ENCODE peak calls at places on chromosomes 5 and 9, in four cellular contexts. Q, N, W and X are unnamed samples.

GRCh38 chr5:148561712-148562365 is 92.5 kb downstream of the HTR4 start:
- DNase-seq in Q (no peak), N (no peak), W (no peak), X (no peak)

GRCh38 chr9:121369595-121370265 is at the start of gene STOM:
- DNase-seq in Q (peak; percentile 93), N (peak; percentile 83), W (no peak), X (peak; percentile 84)

GRCh38 chr5:136906545-136906944 is 541.2 kb upstream of the TRPC7 start:
- DNase-seq in Q (no peak), N (no peak), W (no peak), X (no peak)

GRCh38 chr5:74762599-74762998 is 4.3 kb downstream of the GFM2 start:
- DNase-seq in Q (no peak), N (peak; percentile 83), W (no peak), X (no peak)

GRCh38 chr9:96218821-96219614 is 83.0 kb downstream of the HSD17B3 start:
- DNase-seq in Q (no peak), N (no peak), W (no peak), X (no peak)

GRCh38 chr5:130316971-130317421 is 412.7 kb downstream of the CHSY3 start:
- DNase-seq in Q (no peak), N (no peak), W (no peak), X (no peak)

GRCh38 chr5:114857951-114858401 is 311.7 kb downstream of the TRIM36 start:
- DNase-seq in Q (no peak), N (no peak), W (peak; percentile 73), X (no peak)

GRCh38 chr9:79023134-79023577 is 548.6 kb upstream of the TLE4 start:
- DNase-seq in Q (no peak), N (peak; percentile 96), W (no peak), X (no peak)

GRCh38 chr5:139660916-139661814 is 13.0 kb downstream of the CXXC5 start:
- DNase-seq in Q (peak; percentile 78), N (peak; percentile 95), W (peak; percentile 89), X (peak; percentile 82)

GRCh38 chr5:71976449-71976848 is 130.8 kb upstream of the MAP1B start:
- DNase-seq in Q (no peak), N (no peak), W (no peak), X (no peak)

GRCh38 chr9:18379073-18379811 is 94.7 kb upstream of the ADAMTSL1 start:
- DNase-seq in Q (no peak), N (peak; percentile 97), W (no peak), X (no peak)

GRCh38 chr9:98359569-98359968 is 104.1 kb upstream of the TBC1D2 start:
- DNase-seq in Q (no peak), N (no peak), W (no peak), X (no peak)

GRCh38 chr5:181223729-181224389 is 778 bp downstream of the TRIM41 start:
- DNase-seq in Q (no peak), N (peak; percentile 40), W (no peak), X (no peak)

GRCh38 chr9:125803526-125803925 is 56.4 kb downstream of the PBX3 start:
- DNase-seq in Q (no peak), N (no peak), W (no peak), X (no peak)

GRCh38 chr9:124258765-124259272 is 1.1 kb downstream of the NEK6 start:
- DNase-seq in Q (no peak), N (no peak), W (no peak), X (no peak)

GRCh38 chr5:115419794-115420585 is 123.5 kb upstream of the CCDC112 start:
- DNase-seq in Q (no peak), N (peak; percentile 95), W (no peak), X (no peak)

GRCh38 chr5:2861605-2862004 is 110.1 kb upstream of the IRX2 start:
- DNase-seq in Q (no peak), N (no peak), W (no peak), X (no peak)

GRCh38 chr9:23962101-23962500 is 136.1 kb upstream of the ELAVL2 start:
- DNase-seq in Q (no peak), N (no peak), W (no peak), X (no peak)

GRCh38 chr5:112917453-112918005 is 4.5 kb downstream of the REEP5 start:
- DNase-seq in Q (no peak), N (peak; percentile 49), W (no peak), X (no peak)

DNA sequence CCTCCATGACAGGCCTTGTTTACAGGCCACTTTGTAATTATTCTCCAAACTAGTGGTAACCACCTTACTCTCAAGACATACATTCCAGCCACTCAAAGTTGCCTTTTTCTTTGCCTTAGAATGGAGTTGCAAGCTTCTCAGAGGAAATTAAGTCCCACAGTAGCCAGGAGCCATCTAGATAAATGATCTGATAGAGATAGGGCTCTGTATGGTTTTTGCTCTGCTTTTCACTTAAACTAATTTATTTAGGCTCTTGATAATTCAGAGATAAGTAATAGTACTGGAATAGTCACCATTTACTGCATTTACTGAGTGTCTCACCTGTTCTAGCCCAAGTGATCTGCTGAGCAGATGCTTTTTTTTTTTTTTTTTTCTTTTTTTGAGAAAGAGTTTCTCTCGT is 7.5 kb downstream of the LARP1 start:
- DNase-seq in Q (no peak), N (no peak), W (no peak), X (no peak)
- H3K4me1 ChIP-seq in Q (peaks cover 86% of the 10 kb centered on the region), N (peaks cover 23% of the 10 kb centered on the region), W (peaks cover 80% of the 10 kb centered on the region), X (peaks cover 58% of the 10 kb centered on the region)

DNA sequence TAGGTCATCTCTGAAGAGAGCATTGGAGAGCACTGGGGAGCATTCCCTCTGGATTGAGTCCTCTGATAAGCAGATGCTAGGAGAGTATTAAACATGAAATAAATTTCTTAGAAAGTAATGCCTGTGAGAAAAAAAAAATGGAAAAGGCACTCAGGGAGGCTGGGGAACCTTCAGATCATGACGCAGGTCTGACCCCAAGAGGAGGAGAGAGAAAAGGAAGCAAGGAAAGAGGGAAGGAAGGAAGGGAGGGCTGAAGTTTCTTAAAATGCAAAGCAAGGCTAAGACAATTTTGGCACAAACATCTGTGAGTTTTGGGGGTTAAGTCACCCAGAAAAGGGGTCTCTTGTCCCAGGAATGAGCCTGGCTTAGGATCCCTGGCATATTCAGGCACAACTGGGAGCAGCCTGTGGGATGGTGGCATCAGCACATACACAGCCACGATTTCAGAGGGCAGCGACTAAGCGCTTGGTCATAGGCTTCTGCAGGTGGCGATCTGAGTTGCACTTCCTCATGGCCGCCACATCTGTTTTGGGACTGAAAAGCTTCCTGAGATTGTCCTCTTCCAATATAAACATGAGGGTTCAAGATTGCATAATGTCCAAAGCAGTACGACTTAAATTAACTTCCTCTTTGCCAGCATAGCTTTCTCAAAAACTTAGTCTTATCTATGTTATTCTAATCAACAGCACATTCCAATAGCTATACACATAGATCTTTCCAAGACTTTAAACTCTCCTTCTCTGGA is 692.7 kb downstream of the DNAH5 start:
- DNase-seq in Q (no peak), N (no peak), W (no peak), X (no peak)
- TF ChIP-seq CTCF in Q (no peak), N (no peak), W (no peak), X (no peak)

DNA sequence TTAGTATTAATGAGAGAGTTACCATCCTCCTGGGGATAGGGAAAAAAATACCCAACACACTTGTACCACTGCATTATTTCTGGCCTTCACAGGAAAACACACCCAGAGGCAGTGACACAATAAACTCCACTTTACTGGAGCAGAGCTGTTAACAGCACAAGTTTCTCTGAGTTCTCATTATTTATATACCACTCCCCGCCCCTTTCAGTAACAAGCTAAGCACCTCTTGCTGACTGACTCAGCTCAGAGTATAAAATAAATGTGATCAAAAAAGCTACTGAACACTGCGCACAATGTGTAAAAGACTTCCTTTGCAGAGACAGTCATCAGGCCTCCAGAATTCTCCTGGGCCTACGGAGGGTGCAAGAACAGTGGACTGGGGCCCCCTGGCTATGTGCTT is 21.6 kb downstream of the KLF9 start:
- DNase-seq in Q (no peak), N (no peak), W (no peak), X (no peak)
- H3K4me1 ChIP-seq in Q (peaks cover 100% of the 10 kb centered on the region), N (peaks cover 17% of the 10 kb centered on the region), W (peaks cover 79% of the 10 kb centered on the region), X (peaks cover 60% of the 10 kb centered on the region)

DNA sequence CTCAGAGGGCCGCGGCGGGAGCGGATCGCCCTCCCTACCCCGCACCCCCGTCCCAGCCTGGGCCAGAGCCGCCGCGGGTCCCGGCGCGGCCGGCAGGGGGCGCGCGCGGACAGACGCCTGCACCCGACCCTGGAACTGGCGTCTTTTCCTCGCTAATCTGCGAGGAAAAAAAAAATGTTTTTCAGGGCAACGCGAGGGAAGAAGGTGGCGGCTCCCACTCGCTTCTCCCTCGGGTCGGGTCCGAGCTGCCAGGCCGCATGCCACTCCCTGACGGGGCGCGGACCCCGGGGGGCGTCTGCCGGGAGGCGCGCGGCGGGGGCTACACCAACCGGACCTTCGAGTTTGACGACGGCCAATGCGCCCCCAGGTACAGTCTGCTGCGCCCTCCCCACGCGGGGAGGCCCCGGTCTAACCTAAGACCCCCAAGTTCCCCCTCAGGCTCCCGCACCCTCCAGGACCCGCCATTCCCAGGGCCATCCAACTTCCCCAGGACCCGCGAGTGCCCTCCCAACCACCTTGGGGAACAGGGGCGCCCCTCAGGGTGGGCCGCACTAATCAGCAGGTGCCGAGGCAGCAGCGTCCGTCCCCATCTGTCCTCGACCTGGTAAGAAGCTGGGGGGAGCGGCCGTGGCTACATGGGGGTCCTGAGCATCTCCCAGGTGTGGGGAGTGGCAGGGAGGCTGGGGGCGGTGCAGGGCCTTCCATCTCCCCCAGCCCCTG is at the start of gene KCNT1:
- DNase-seq in Q (peak; percentile 16), N (peak; percentile 13), W (no peak), X (peak; percentile 36)
- TF ChIP-seq CTCF in Q (peak; percentile 89), N (peak; percentile 92), W (peak; percentile 96), X (peak; percentile 92)